ENCODE peak calls at places on chromosomes 1 and 21, in five cellular contexts. T is AG04450, S is uterus, G is GM19239, M is NCI-H1105 treated with DMSO at 0.1 percent for 48 hours. X is an unnamed sample.

GRCh38 chr1:72851597-72851996 is 569.3 kb upstream of the NEGR1 start:
- DNase-seq in T (no peak), S (no peak), M (no peak), G (no peak), X (no peak)

GRCh38 chr1:25711555-25712298 is 88.3 kb upstream of the SELENON start:
- DNase-seq in S (peak; percentile 12), T (peak; percentile 67), G (no peak), M (no peak), X (no peak)

GRCh38 chr1:201110138-201110537 is 2.1 kb downstream of the CACNA1S start:
- DNase-seq in T (no peak), S (no peak), G (no peak), M (no peak), X (no peak)

GRCh38 chr1:197302775-197303174 is 34.7 kb downstream of the CRB1 start:
- DNase-seq in S (no peak), T (no peak), G (no peak), M (no peak), X (no peak)

GRCh38 chr21:45618287-45618686 is 25.2 kb upstream of the PCBP3 start:
- DNase-seq in M (no peak), S (no peak), G (no peak), T (no peak), X (no peak)

GRCh38 chr1:9291914-9292360 is 757 bp upstream of the SPSB1 start:
- DNase-seq in T (no peak), S (peak; percentile 64), M (no peak), G (no peak), X (no peak)

GRCh38 chr1:207826557-207827487 is 75.0 kb downstream of the CD46 start:
- DNase-seq in G (no peak), S (no peak), T (no peak), M (no peak), X (no peak)

GRCh38 chr1:21662426-21663250 is 6.5 kb downstream of the RAP1GAP start:
- DNase-seq in G (no peak), T (no peak), M (no peak), S (no peak), X (no peak)

GRCh38 chr1:234479866-234480265 is 887 bp upstream of the TARBP1 start:
- DNase-seq in M (no peak), T (no peak), S (no peak), G (no peak), X (no peak)

GRCh38 chr1:15148975-15149374 is 4.6 kb upstream of the TMEM51 start:
- DNase-seq in M (no peak), S (no peak), G (no peak), T (no peak), X (no peak)

GRCh38 chr21:29601072-29601471 is 302.4 kb downstream of the BACH1 start:
- DNase-seq in G (no peak), T (no peak), M (no peak), S (no peak), X (no peak)

GRCh38 chr1:3598051-3598471 is 13.2 kb downstream of the MEGF6 start:
- DNase-seq in S (peak; percentile 44), G (no peak), T (no peak), M (no peak), X (no peak)

GRCh38 chr1:208047975-208048374 is 137.1 kb upstream of the CD34 start:
- DNase-seq in T (no peak), M (no peak), S (peak; percentile 77), G (no peak), X (no peak)

GRCh38 chr1:91548382-91549040 is 47.9 kb downstream of the CDC7 start:
- DNase-seq in T (no peak), M (no peak), G (no peak), S (no peak), X (no peak)

GRCh38 chr1:199460933-199461332 is 566.6 kb upstream of the NR5A2 start:
- DNase-seq in G (no peak), T (no peak), M (no peak), S (no peak), X (no peak)